ENCODE peak calls at places on chromosomes 6 and 20, in five cellular contexts. L, I, S, P and C are unnamed samples. For H3K4me1, the result is how much of the 10 kb centered on the place peaks cover.

GRCh38 chr6:31979238-31979898 is 2.5 kb upstream of the C4A start:
- DNase-seq in S (no peak), I (no peak), L (peak), P (no peak), C (no peak)

GRCh38 chr6:21995318-21995717 is 301.5 kb downstream of the PRL start:
- DNase-seq in I (no peak), P (no peak), L (no peak), S (no peak), C (no peak)

GRCh38 chr6:90494067-90494773 is 92.7 kb downstream of the MAP3K7 start:
- DNase-seq in P (no peak), S (no peak), I (no peak), L (no peak), C (no peak)

GRCh38 chr20:2705931-2706645 is 13.5 kb downstream of the EBF4 start:
- DNase-seq in L (no peak), S (no peak), P (no peak), I (no peak), C (peak)

GRCh38 chr6:119501798-119502483 is 152.4 kb upstream of the MAN1A1 start:
- DNase-seq in L (no peak), P (peak), I (no peak), S (no peak), C (no peak)

GRCh38 chr6:134247271-134247833 is 70.6 kb downstream of the SGK1 start:
- DNase-seq in S (no peak), P (peak), L (no peak), I (no peak), C (peak)

GRCh38 chr6:161217631-161218030 is 56.2 kb downstream of the AGPAT4 start:
- DNase-seq in S (no peak), L (no peak), P (no peak), I (no peak), C (no peak)

GRCh38 chr6:141552463-141552862 is 580.3 kb upstream of the GJE1 start:
- DNase-seq in L (no peak), I (peak), P (peak), S (peak), C (no peak)

GRCh38 chr6:17470953-17471335 is 77.5 kb downstream of the CAP2 start:
- DNase-seq in I (no peak), L (no peak), S (peak), P (no peak), C (no peak)

GRCh38 chr6:29509711-29510110 is 22.0 kb upstream of the MAS1L start:
- DNase-seq in I (no peak), P (no peak), S (no peak), L (no peak), C (no peak)

GRCh38 chr6:141261016-141261671 is 871.6 kb upstream of the GJE1 start:
- DNase-seq in L (no peak), P (no peak), I (no peak), S (no peak), C (peak)

GRCh38 chr6:22253955-22254655 is 42.7 kb downstream of the PRL start:
- DNase-seq in S (no peak), I (no peak), P (no peak), L (no peak), C (no peak)

GRCh38 chr6:128358111-128358780 is 162.2 kb downstream of the PTPRK start:
- DNase-seq in I (no peak), L (no peak), P (no peak), S (peak), C (no peak)

GRCh38 chr6:91560409-91560808 is 973.5 kb upstream of the MAP3K7 start:
- DNase-seq in L (peak), I (no peak), S (no peak), P (no peak), C (no peak)

GRCh38 chr20:57652865-57653545 is 32.8 kb upstream of the ZBP1 start:
- DNase-seq in S (no peak), L (no peak), I (no peak), P (no peak), C (no peak)

GRCh38 chr6:145069966-145070365 is 665.4 kb downstream of the EPM2A start:
- DNase-seq in I (no peak), L (no peak), S (peak), P (no peak), C (no peak)

GRCh38 chr20:51062065-51062464 is 39.2 kb upstream of the KCNG1 start:
- DNase-seq in S (peak), I (no peak), P (no peak), L (no peak), C (no peak)

GRCh38 chr6:100892693-100893092 is 11.6 kb upstream of the ASCC3 start:
- DNase-seq in I (no peak), P (no peak), S (no peak), L (no peak), C (peak)

DNA sequence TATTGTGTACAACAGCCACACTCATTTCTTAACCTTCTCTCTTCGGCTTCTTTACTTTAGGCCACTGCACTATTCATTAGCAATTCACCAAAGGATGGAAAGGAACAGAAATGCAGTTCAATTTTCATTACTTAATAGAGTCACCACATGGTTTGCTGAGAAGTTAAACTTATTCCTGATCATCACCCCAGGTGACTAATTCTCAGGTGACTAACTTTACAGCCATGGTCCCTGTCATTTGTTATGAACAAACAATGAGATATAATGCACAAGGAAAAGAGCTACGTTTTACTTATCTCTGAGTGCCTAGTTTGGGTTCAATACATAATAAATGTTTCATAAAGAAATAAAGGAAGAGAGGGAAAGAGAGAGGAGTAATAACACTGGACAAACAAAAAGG is 45.8 kb upstream of the DST start:
- DNase-seq in L (no peak), I (no peak), P (no peak), S (no peak), C (no peak)
- H3K4me1 ChIP-seq in L (under half), I (half or more), P (under half), S (under half), C (under half)

DNA sequence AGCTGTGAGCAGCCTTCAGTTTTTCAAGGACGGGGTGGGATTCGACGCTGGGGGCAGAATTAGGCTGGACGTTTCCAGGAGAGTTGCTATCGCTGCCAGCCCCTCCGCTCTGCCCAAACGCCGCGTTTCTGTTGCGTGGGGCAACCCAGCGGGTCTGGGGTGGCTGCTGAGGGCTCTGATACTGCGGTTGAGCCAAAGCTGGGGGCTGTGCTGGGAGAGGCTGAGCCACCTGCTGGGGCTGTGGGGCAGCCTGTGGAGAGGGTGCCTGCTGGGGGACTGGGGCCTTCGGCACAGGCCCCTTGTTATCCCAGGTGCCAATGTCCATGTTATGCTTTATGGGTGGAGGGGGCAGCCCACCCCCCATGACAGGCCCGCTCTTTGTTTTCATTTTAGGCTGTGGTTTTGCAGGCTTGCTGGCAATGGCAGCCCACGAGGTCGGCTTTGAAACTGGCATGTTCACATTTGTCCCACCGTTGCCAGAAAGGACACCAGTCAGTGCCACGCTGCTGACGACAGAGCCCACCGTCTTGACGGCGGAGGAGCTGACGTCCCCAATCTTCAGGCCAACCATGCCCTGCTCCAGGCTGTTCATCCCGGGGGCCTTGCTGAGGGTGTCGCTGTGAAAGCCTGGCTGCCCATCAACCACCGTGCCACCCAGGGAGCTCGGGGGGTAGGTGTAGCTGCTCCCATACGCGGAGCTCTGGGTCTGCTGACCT is 13.0 kb downstream of the YTHDF1 start:
- DNase-seq in I (no peak), L (no peak), S (no peak), P (no peak), C (no peak)
- TF ChIP-seq POLR2A in I (no peak), L (no peak), S (no peak), P (peak), C (no peak)

GRCh38 chr6:137746264-137746663 is 120.8 kb upstream of the TNFAIP3 start:
- DNase-seq in I (no peak), L (no peak), S (no peak), P (no peak), C (no peak)
- H3K4me3 ChIP-seq in I (no peak), L (no peak), S (no peak), P (no peak), C (no peak)

DNA sequence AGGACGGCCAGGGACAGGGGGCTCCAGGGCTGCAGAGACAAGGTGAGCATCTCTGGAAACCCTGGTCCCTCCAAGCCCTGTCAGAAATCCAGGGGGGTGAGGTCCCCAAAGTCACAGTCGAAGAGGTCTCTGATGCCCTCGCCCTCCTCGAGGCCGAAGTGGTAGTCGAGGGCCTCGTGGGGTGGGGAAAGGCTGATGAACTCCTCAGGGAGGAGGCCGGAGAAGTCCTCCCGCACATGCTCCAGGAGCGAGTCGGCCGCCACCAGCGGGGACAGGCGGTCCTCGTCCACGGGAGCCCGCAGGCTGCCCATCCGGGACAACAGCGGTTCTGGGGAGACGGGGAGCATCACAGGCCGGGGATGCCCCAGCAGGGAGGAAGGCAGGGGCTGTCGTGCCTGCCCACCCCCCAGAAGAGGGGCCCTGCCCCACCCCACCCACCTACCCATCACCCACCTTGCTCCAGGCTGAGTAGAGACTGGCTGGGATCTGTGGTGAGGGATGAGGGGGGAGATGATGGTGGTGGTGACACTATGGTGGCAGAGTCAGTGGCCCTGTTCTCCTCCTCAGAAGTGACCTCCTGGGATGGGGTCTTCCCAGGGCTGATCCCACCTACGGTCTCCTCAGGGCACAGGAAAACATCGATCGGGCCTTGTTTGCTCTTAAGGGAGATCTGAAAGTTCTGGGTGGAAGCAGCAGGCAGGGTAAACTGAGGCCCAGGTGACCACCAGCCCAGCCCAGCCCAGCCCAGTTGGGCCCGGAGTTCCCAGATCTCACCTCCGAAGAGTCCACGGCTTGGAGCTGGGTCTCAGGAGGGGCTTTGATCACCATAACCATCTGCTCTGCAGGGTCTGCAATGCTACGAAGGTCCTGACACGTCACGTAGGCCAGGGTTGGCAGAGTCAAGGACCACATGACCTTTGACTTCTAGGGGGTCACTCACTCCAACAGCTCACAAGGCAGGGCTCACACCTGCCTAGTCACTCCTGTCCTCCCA is 2.7 kb upstream of the NECAB3 start:
- DNase-seq in P (no peak), I (no peak), L (no peak), S (no peak), C (no peak)
- H3K4me1 ChIP-seq in P (under half), I (under half), L (under half), S (under half), C (under half)

DNA sequence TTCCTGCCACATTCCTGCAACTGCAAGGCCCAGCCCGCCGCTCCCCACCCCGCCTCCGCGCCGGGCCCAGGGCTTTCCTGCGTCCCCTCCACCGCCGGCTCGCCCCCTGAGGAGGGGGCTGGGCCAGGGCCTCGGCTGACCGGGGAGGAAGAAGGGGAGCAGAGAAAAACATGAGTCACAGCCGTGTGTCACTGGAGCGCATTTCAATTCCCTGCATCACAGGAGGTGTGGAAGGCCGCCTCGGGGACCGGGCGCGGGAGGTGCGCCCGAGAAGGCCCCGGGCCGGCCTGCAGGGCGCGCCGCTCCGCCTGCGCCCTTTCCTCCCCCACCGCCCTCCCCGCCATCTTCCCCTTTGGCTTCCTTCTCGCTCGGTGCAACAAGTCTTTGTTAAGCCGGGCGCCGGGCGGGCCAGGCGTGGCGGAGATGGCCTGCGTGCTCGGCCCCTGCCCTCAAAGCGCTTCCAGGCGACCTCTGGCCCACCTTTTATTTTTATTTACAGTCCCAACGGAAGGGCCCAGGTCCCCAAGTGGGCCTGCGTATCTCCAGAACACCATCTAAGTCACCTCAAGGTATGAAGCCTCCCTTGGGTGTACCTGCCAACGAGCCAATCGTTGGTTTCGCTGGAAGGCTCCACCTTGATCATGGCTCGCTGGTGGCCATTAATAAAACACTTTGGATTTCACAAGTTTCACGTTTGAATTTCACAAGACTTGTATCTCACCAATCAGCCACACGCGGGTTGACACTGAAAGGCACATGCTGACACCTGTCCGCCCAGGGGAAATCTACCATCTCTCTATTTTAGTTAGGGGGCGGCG is 859 bp upstream of the HMGA1 start:
- DNase-seq in S (peak), P (no peak), I (no peak), L (peak), C (peak)
- TF ChIP-seq POLR2A in S (peak), P (peak), I (no peak), L (no peak), C (no peak)

DNA sequence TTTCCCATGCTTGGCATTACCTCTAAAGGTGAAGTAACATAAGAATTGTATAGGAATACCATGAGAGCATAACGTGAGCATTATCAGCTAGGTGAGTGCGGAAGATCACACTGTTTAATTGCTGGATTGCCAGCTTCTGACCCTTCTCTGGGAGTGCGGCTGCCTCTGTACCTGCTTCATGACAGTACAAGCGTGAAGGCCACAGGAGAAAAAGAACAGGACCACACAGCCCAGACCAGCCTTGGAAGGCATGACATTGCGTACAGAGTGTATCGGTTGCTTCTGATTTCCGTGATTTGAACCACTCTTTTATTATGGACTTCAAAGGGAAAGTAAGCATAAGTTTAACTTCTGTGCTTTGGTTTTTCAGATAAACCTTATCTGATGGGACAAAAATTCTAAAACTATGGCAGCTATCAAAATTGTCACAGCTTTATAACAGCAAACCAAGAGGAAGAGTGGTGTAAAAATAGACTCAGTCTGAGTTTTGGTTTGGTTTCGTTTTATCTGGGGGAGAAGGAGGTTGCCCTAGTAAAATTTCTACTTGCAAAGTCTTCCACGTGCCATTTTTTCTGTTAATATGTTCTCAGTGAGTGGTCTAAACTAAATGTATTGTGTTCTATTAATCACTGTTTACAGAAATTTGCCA is 97.4 kb downstream of the RPP40 start:
- DNase-seq in P (no peak), L (no peak), I (no peak), S (no peak), C (no peak)
- H3K4me3 ChIP-seq in P (peak), L (no peak), I (no peak), S (no peak), C (no peak)

GRCh38 chr6:33716379-33716778 is 4.9 kb upstream of the UQCC2 start:
- DNase-seq in P (no peak), L (no peak), I (no peak), S (no peak), C (no peak)
- H3K4me1 ChIP-seq in P (under half), L (under half), I (under half), S (under half), C (under half)